ENCODE peak calls at places on chromosomes 3 and 15, in four cellular contexts. One of them, this sample, is unnamed.

GRCh38 chr15:79539426-79539825 is 107.3 kb downstream of the MINAR1 start:
- DNase-seq in GM12878: no peak
- DNase-seq in K562: no peak
- DNase-seq in HL-60: no peak
- DNase-seq in this sample: no peak

GRCh38 chr3:105152987-105153386 is 213.7 kb upstream of the ALCAM start:
- DNase-seq in K562: no peak
- DNase-seq in GM12878: no peak
- DNase-seq in HL-60: no peak
- DNase-seq in this sample: no peak

GRCh38 chr3:167489571-167489970 is 15.7 kb upstream of the SERPINI2 start:
- DNase-seq in HL-60: no peak
- DNase-seq in GM12878: no peak
- DNase-seq in K562: no peak
- DNase-seq in this sample: no peak

GRCh38 chr3:40437893-40438292 is 19.2 kb upstream of the RPL14 start:
- DNase-seq in GM12878: no peak
- DNase-seq in K562: no peak
- DNase-seq in HL-60: no peak
- DNase-seq in this sample: no peak

GRCh38 chr3:117628896-117629295 is 919.3 kb downstream of the TUSC7 start:
- DNase-seq in K562: no peak
- DNase-seq in GM12878: no peak
- DNase-seq in HL-60: no peak
- DNase-seq in this sample: no peak

GRCh38 chr3:186784820-186785516 is 1.6 kb downstream of the EIF4A2 start:
- DNase-seq in K562: no peak
- DNase-seq in HL-60: no peak
- DNase-seq in GM12878: no peak
- DNase-seq in this sample: no peak

GRCh38 chr3:33125840-33126239 is 12.0 kb downstream of the CRTAP start:
- DNase-seq in GM12878: no peak
- DNase-seq in K562: no peak
- DNase-seq in HL-60: no peak
- DNase-seq in this sample: no peak

GRCh38 chr3:13536832-13537231 is 12.1 kb upstream of the FBLN2 start:
- DNase-seq in GM12878: no peak
- DNase-seq in HL-60: no peak
- DNase-seq in K562: no peak
- DNase-seq in this sample: no peak

GRCh38 chr15:91070872-91071271 is 29.2 kb upstream of the SV2B start:
- DNase-seq in HL-60: no peak
- DNase-seq in GM12878: no peak
- DNase-seq in K562: no peak
- DNase-seq in this sample: no peak

GRCh38 chr3:49017646-49017977 is 768 bp downstream of the DALRD3 start:
- DNase-seq in K562: no peak
- DNase-seq in HL-60: peak
- DNase-seq in GM12878: no peak
- DNase-seq in this sample: no peak

GRCh38 chr3:53156368-53156834 is 4.6 kb upstream of the PRKCD start:
- DNase-seq in HL-60: no peak
- DNase-seq in K562: peak
- DNase-seq in GM12878: no peak
- DNase-seq in this sample: no peak

GRCh38 chr15:73956276-73957086 is 30.2 kb downstream of the LOXL1 start:
- DNase-seq in K562: no peak
- DNase-seq in GM12878: no peak
- DNase-seq in HL-60: peak
- DNase-seq in this sample: no peak

GRCh38 chr15:77966540-77967290 is 110.8 kb downstream of the TBC1D2B start:
- DNase-seq in GM12878: no peak
- DNase-seq in HL-60: no peak
- DNase-seq in K562: peak
- DNase-seq in this sample: no peak

GRCh38 chr15:65954289-65954741 is 85.0 kb downstream of the RAB11A start:
- DNase-seq in GM12878: no peak
- DNase-seq in HL-60: no peak
- DNase-seq in K562: no peak
- DNase-seq in this sample: no peak

GRCh38 chr3:132660745-132661067 is 577 bp downstream of the UBA5 start:
- DNase-seq in HL-60: no peak
- DNase-seq in K562: no peak
- DNase-seq in GM12878: no peak
- DNase-seq in this sample: no peak

GRCh38 chr3:168071535-168071934 is 24.2 kb downstream of the GOLIM4 start:
- DNase-seq in GM12878: no peak
- DNase-seq in K562: no peak
- DNase-seq in HL-60: no peak
- DNase-seq in this sample: no peak

GRCh38 chr3:157190242-157190876 is 30.4 kb upstream of the CCNL1 start:
- DNase-seq in GM12878: no peak
- DNase-seq in K562: no peak
- DNase-seq in HL-60: no peak
- DNase-seq in this sample: no peak

GRCh38 chr3:79517766-79518413 is 249.9 kb downstream of the ROBO1 start:
- DNase-seq in K562: no peak
- DNase-seq in HL-60: no peak
- DNase-seq in GM12878: no peak
- DNase-seq in this sample: no peak

GRCh38 chr15:60673918-60674558 is 195.1 kb upstream of the ICE2 start:
- DNase-seq in GM12878: no peak
- DNase-seq in HL-60: peak
- DNase-seq in K562: no peak
- DNase-seq in this sample: no peak

GRCh38 chr15:69885182-69886041 is 212.3 kb downstream of the TLE3 start:
- DNase-seq in GM12878: no peak
- DNase-seq in HL-60: no peak
- DNase-seq in K562: no peak
- DNase-seq in this sample: no peak

GRCh38 chr15:41940441-41940857 is 31.9 kb downstream of the EHD4 start:
- DNase-seq in K562: no peak
- DNase-seq in HL-60: no peak
- DNase-seq in GM12878: no peak
- DNase-seq in this sample: no peak

GRCh38 chr15:75693501-75694240 is 19.0 kb downstream of the CSPG4 start:
- DNase-seq in GM12878: no peak
- DNase-seq in HL-60: no peak
- DNase-seq in K562: peak
- DNase-seq in this sample: no peak

GRCh38 chr3:124413989-124414598 is 316.2 kb upstream of the UMPS start:
- DNase-seq in K562: no peak
- DNase-seq in HL-60: no peak
- DNase-seq in GM12878: no peak
- DNase-seq in this sample: no peak

GRCh38 chr3:61132062-61132461 is 119.2 kb downstream of the FHIT start:
- DNase-seq in K562: no peak
- DNase-seq in HL-60: no peak
- DNase-seq in GM12878: no peak
- DNase-seq in this sample: no peak

GRCh38 chr3:69925506-69925905 is 74.0 kb upstream of the SAMMSON start:
- DNase-seq in HL-60: no peak
- DNase-seq in K562: no peak
- DNase-seq in GM12878: no peak
- DNase-seq in this sample: no peak

GRCh38 chr15:29040367-29040745 is 154.6 kb downstream of the APBA2 start:
- DNase-seq in GM12878: no peak
- DNase-seq in HL-60: no peak
- DNase-seq in K562: no peak
- DNase-seq in this sample: no peak

GRCh38 chr3:193563429-193563828 is 8.7 kb upstream of the ATP13A4 start:
- DNase-seq in HL-60: no peak
- DNase-seq in K562: no peak
- DNase-seq in GM12878: no peak
- DNase-seq in this sample: no peak

GRCh38 chr3:46709147-46709654 is 8.0 kb downstream of the TMIE start:
- DNase-seq in K562: no peak
- DNase-seq in GM12878: no peak
- DNase-seq in HL-60: no peak
- DNase-seq in this sample: no peak

GRCh38 chr3:102057781-102058421 is 208.6 kb downstream of the NFKBIZ start:
- DNase-seq in K562: no peak
- DNase-seq in HL-60: no peak
- DNase-seq in GM12878: peak
- DNase-seq in this sample: peak

GRCh38 chr15:60328852-60329443 is 68.8 kb downstream of the ANXA2 start:
- DNase-seq in K562: peak
- DNase-seq in GM12878: no peak
- DNase-seq in HL-60: no peak
- DNase-seq in this sample: no peak

GRCh38 chr15:26007151-26007550 is 144.0 kb upstream of the ATP10A start:
- DNase-seq in HL-60: no peak
- DNase-seq in GM12878: no peak
- DNase-seq in K562: no peak
- DNase-seq in this sample: no peak

GRCh38 chr3:127680790-127681189 is 8.0 kb downstream of the ABTB1 start:
- DNase-seq in K562: no peak
- DNase-seq in GM12878: no peak
- DNase-seq in HL-60: no peak
- DNase-seq in this sample: no peak

GRCh38 chr3:122094125-122094524 is 39.0 kb downstream of the CD86 start:
- DNase-seq in HL-60: no peak
- DNase-seq in K562: no peak
- DNase-seq in GM12878: peak
- DNase-seq in this sample: no peak

DNA sequence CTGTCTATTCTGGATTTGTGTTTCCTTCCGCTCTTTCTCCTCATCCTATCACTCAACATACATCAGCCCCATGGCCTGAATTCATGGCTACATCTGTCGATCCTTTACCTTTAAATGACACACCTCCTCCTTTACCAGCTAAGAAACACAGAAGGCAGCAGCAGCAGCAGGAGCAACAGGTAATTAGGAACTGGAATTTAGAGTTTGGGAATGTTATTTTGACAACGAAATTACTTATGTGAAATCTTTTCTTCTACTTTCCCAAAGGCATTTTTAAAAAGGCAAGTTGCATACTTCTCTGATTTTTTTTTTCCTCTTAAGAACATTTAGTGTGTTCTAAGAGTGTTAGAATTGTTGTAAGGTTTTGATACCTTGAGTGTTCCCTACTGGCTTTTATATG is 29.1 kb upstream of the ABHD10 start:
- DNase-seq in HL-60: no peak
- DNase-seq in GM12878: no peak
- DNase-seq in K562: no peak
- DNase-seq in this sample: no peak
- TF ChIP-seq SPI1 in HL-60: no peak
- TF ChIP-seq SPI1 in GM12878: no peak
- TF ChIP-seq SPI1 in K562: no peak
- TF ChIP-seq SPI1 in this sample: no peak

GRCh38 chr3:30683769-30684168 is 77.4 kb downstream of the TGFBR2 start:
- DNase-seq in GM12878: no peak
- DNase-seq in HL-60: no peak
- DNase-seq in K562: no peak
- DNase-seq in this sample: no peak

GRCh38 chr3:30681276-30682211 is 75.1 kb downstream of the TGFBR2 start:
- DNase-seq in GM12878: no peak
- DNase-seq in K562: no peak
- DNase-seq in HL-60: no peak
- DNase-seq in this sample: no peak

GRCh38 chr3:30680789-30681188 is 74.4 kb downstream of the TGFBR2 start:
- DNase-seq in HL-60: no peak
- DNase-seq in K562: no peak
- DNase-seq in GM12878: no peak
- DNase-seq in this sample: no peak

GRCh38 chr3:30684361-30684760 is 78.0 kb downstream of the TGFBR2 start:
- DNase-seq in HL-60: no peak
- DNase-seq in GM12878: no peak
- DNase-seq in K562: no peak
- DNase-seq in this sample: no peak

GRCh38 chr3:30682434-30683155 is 76.2 kb downstream of the TGFBR2 start:
- DNase-seq in HL-60: no peak
- DNase-seq in K562: no peak
- DNase-seq in GM12878: no peak
- DNase-seq in this sample: no peak
- TF ChIP-seq POLR2AphosphoS5 in HL-60: no peak
- TF ChIP-seq POLR2AphosphoS5 in K562: no peak
- TF ChIP-seq POLR2AphosphoS5 in GM12878: no peak
- TF ChIP-seq POLR2AphosphoS5 in this sample: no peak

GRCh38 chr3:195805181-195805580 is 6.5 kb downstream of the MUC4 start:
- DNase-seq in HL-60: no peak
- DNase-seq in GM12878: no peak
- DNase-seq in K562: no peak
- DNase-seq in this sample: no peak

GRCh38 chr3:195807681-195808121 is 4.0 kb downstream of the MUC4 start:
- DNase-seq in HL-60: no peak
- DNase-seq in K562: no peak
- DNase-seq in GM12878: no peak
- DNase-seq in this sample: no peak

GRCh38 chr3:195806211-195806915 is 5.4 kb downstream of the MUC4 start:
- DNase-seq in HL-60: no peak
- DNase-seq in GM12878: no peak
- DNase-seq in K562: no peak
- DNase-seq in this sample: no peak

GRCh38 chr3:195808741-195809290 is 2.9 kb downstream of the MUC4 start:
- DNase-seq in K562: no peak
- DNase-seq in HL-60: no peak
- DNase-seq in GM12878: no peak
- DNase-seq in this sample: no peak

DNA sequence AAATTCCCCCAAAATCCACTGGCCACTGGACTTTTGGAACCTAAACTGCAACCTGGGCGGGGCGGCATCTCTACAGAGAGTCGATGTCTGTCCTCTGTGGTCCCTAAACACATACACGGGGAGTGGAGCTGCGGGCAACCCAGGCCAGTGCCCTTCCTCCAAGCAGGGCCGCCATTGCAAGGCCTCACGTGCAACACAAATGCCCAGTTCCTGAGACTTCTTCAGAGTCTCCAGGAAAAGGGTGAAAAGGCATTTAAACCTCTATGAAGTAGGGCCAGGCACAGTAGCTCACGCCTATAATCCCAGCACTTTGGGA is 4.9 kb downstream of the MUC4 start:
- DNase-seq in GM12878: no peak
- DNase-seq in K562: no peak
- DNase-seq in HL-60: no peak
- DNase-seq in this sample: no peak
- TF ChIP-seq SPI1 in GM12878: no peak
- TF ChIP-seq SPI1 in K562: no peak
- TF ChIP-seq SPI1 in HL-60: no peak
- TF ChIP-seq SPI1 in this sample: no peak

DNA sequence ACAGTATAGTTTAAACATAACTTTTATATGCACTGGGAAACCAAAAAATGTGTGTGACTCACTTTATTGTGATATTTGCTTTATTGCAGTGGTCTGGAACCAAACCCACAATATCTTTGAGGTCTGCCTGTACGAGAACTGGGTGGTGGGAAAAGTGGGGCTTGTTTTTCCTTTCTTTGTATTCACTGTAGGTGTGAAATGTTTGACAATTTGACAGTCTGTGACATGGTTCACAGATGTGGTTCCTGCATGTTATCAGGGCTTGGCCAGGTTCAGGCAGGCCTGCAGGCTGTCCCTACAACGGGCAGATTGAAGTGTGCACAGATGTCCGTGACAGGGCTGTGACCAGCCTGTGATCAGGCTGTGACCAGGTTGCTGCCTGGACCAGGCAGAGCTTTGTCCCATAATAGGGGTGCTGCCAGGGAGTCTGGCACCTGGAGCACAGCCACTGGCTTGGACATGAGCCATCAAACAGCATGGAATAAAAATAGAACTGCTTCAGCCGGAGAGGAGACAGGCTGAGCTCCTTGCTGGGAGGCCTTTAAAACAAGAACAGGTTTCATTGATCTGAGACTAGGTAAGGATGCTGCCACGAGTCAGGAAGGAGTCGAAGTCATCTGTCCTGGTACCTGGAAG is 61.0 kb downstream of the KLF13 start:
- DNase-seq in HL-60: no peak
- DNase-seq in K562: no peak
- DNase-seq in GM12878: no peak
- DNase-seq in this sample: no peak
- TF ChIP-seq POLR2AphosphoS5 in HL-60: no peak
- TF ChIP-seq POLR2AphosphoS5 in K562: no peak
- TF ChIP-seq POLR2AphosphoS5 in GM12878: no peak
- TF ChIP-seq POLR2AphosphoS5 in this sample: no peak